ENCODE peak calls at places on chromosomes 5 and 9, in eight cellular contexts. E is tibial nerve; O is HCT116; Y is PC-9; U is CD4-positive, alpha-beta memory T cell; T is GM23248; W is ovary; X is GM23338. F is an unnamed sample. For H3K4me1 and H3K36me3, the result is how much of the 10 kb centered on the place peaks cover.

GRCh38 chr5:7396169-7397004 is 449 bp downstream of the ADCY2 start:
- DNase-seq in Y (no peak), O (no peak), U (no peak), X (peak), T (peak), W (peak), E (no peak), F (peak)

GRCh38 chr5:132459031-132459982 is 31.3 kb downstream of the IRF1 start:
- DNase-seq in T (peak), Y (no peak), O (peak), E (no peak), U (no peak), W (no peak), X (no peak), F (peak)

GRCh38 chr9:137793196-137793841 is 84.3 kb upstream of the CACNA1B start:
- DNase-seq in X (no peak), U (no peak), O (no peak), T (no peak), Y (no peak), E (no peak), W (no peak), F (no peak)

GRCh38 chr5:3377831-3378230 is 217.8 kb upstream of the IRX1 start:
- DNase-seq in X (no peak), U (no peak), O (no peak), E (no peak), T (no peak), Y (no peak), W (no peak), F (no peak)

GRCh38 chr5:106303911-106304310 is 1366.8 kb downstream of the EFNA5 start:
- DNase-seq in Y (no peak), T (no peak), W (no peak), X (no peak), E (no peak), O (no peak), U (no peak), F (no peak)

GRCh38 chr5:170482511-170482910 is 21.3 kb upstream of the KCNIP1 start:
- DNase-seq in U (no peak), W (no peak), Y (no peak), E (no peak), X (no peak), T (no peak), O (no peak), F (no peak)

GRCh38 chr9:12935714-12936113 is 160.9 kb downstream of the LURAP1L start:
- DNase-seq in Y (no peak), U (no peak), T (peak), O (no peak), X (no peak), W (no peak), E (no peak), F (no peak)

GRCh38 chr5:140925806-140926205 is 293 bp upstream of the PCDHAC1 start:
- DNase-seq in T (no peak), W (no peak), O (no peak), X (peak), E (no peak), Y (no peak), U (no peak), F (no peak)

GRCh38 chr5:40022057-40022456 is 597.3 kb upstream of the DAB2 start:
- DNase-seq in T (no peak), X (no peak), W (no peak), Y (no peak), E (no peak), O (no peak), U (no peak), F (no peak)

DNA sequence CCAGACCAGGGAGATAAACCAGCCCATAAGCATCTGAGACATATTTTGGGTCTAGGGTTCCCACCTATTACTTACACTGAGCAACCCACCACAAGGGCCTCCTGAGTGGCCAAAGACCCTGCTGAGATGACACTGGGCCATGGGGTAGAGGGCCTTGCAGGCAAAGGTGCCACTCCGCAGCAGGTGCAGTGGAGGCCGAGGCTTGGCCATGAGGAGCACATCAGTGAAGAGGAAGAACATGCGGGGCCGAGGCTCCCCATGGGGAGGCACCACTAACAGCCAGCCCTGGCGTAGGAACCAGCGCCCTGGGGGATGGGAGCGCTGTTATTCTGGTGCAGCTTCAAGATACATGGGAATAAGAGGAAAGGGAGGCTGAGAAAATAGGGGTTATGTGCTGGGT is 2.6 kb downstream of the ARHGEF39 start:
- DNase-seq in E (no peak), X (no peak), U (no peak), W (no peak), Y (no peak), O (no peak), T (no peak), F (no peak)
- H3K4me1 ChIP-seq in E (under half), X (under half), U (half or more), W (under half), Y (under half), O (half or more), T (under half), F (under half)

GRCh38 chr5:25858019-25858418 is 1180.4 kb downstream of the CDH9 start:
- DNase-seq in U (no peak), W (no peak), T (no peak), E (no peak), Y (no peak), X (peak), O (no peak), F (no peak)
- H3K27ac ChIP-seq in U (no peak), W (no peak), T (no peak), E (no peak), Y (no peak), X (no peak), O (no peak), F (no peak)

GRCh38 chr5:176486189-176486757 is 38.1 kb downstream of the FAF2 start:
- DNase-seq in O (no peak), T (no peak), W (no peak), E (no peak), Y (no peak), U (no peak), X (peak), F (no peak)
- H3K36me3 ChIP-seq in O (under half), T (under half), W (under half), E (half or more), Y (under half), U (under half), X (under half), F (half or more)

DNA sequence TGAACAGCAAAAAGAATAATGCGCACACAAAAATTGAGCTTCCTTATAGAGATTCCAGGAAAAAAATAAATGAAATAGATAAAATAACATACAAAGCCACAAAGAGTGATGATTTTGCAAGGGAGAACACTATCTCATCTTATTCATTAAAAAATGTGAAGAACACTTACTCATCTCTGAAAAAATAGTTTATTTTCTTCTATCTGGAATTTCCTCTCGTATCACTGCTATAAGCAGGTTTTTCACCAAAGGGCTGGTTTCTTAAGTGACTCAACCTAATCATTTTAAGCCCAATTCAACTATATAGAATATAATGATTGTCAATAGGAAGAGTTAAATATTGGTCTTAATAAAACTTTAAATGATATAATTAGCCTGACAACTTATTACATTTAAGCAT is 504.9 kb downstream of the NR2F1-AS1 start:
- DNase-seq in U (no peak), O (no peak), X (no peak), T (peak), W (no peak), Y (no peak), E (no peak), F (no peak)
- H3K4me1 ChIP-seq in U (under half), O (under half), X (under half), T (half or more), W (under half), Y (under half), E (under half), F (under half)

GRCh38 chr5:76489877-76490688 is 87.0 kb downstream of the IQGAP2 start:
- DNase-seq in W (no peak), O (no peak), X (peak), E (no peak), U (no peak), Y (no peak), T (no peak), F (no peak)
- H3K27ac ChIP-seq in W (no peak), O (no peak), X (peak), E (no peak), U (no peak), Y (no peak), T (no peak), F (no peak)

GRCh38 chr5:35668794-35669193 is 51.1 kb downstream of the SPEF2 start:
- DNase-seq in E (no peak), U (no peak), Y (no peak), T (no peak), X (no peak), W (no peak), O (no peak), F (no peak)
- H3K36me3 ChIP-seq in E (under half), U (under half), Y (under half), T (under half), X (under half), W (under half), O (under half), F (under half)

GRCh38 chr9:92894711-92895362 is 17.0 kb upstream of the ZNF484 start:
- DNase-seq in X (no peak), U (no peak), T (no peak), W (no peak), E (no peak), Y (no peak), O (no peak), F (no peak)

GRCh38 chr9:92897323-92897722 is 19.5 kb upstream of the ZNF484 start:
- DNase-seq in E (no peak), T (no peak), U (no peak), Y (no peak), O (no peak), W (no peak), X (no peak), F (no peak)

GRCh38 chr9:92890761-92891160 is 12.9 kb upstream of the ZNF484 start:
- DNase-seq in Y (no peak), X (no peak), W (no peak), T (no peak), U (no peak), E (no peak), O (no peak), F (no peak)

DNA sequence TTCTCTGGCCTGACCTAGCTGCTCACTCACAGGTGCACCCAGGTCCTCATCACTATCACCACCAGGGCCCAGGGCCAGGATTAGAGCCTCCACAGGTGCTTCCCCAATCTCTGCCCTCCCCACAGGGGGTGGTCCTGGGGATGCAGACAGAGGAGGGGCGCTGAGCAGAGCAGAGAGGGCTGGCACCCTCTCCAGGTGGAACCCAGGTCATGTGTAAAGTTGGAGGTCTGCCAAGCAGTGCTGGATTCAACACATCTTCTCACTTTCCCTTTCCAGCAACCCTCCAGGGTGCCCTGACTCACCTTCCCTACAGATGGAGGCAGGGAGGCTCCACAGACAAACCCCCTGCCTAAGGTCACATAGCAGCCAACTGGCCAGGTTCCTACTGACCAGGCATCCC is 18.2 kb upstream of the ZNF484 start:
- DNase-seq in W (no peak), X (no peak), U (no peak), O (no peak), E (no peak), T (no peak), Y (no peak), F (no peak)
- H3K4me1 ChIP-seq in W (under half), X (under half), U (under half), O (under half), E (under half), T (under half), Y (under half), F (under half)